ENCODE peak calls at places on chromosomes 7 and 10, in five cellular contexts. One of them, this sample, is unnamed.

GRCh38 chr10:125551247-125551646 is 131.7 kb downstream of the TEX36 start:
- DNase-seq in endothelial cell: no peak
- DNase-seq in astrocyte: no peak
- DNase-seq in CD4-positive, alpha-beta T cell: no peak
- DNase-seq in Calu3: no peak
- DNase-seq in this sample: no peak

GRCh38 chr10:79137826-79138225 is 69.1 kb downstream of the ZMIZ1 start:
- DNase-seq in astrocyte: peak; percentile 68
- DNase-seq in Calu3: no peak
- DNase-seq in endothelial cell: no peak
- DNase-seq in CD4-positive, alpha-beta T cell: peak; percentile 19
- DNase-seq in this sample: no peak

GRCh38 chr10:19929466-19930140 is 113.4 kb downstream of the PLXDC2 start:
- DNase-seq in CD4-positive, alpha-beta T cell: no peak
- DNase-seq in endothelial cell: no peak
- DNase-seq in Calu3: no peak
- DNase-seq in astrocyte: peak; percentile 86
- DNase-seq in this sample: peak; percentile 82

GRCh38 chr7:154789404-154789803 is 213.5 kb downstream of the PAXIP1 start:
- DNase-seq in astrocyte: no peak
- DNase-seq in endothelial cell: peak; percentile 55
- DNase-seq in Calu3: no peak
- DNase-seq in CD4-positive, alpha-beta T cell: no peak
- DNase-seq in this sample: no peak

GRCh38 chr10:80491251-80492102 is 37.4 kb downstream of the TSPAN14 start:
- DNase-seq in CD4-positive, alpha-beta T cell: no peak
- DNase-seq in Calu3: no peak
- DNase-seq in astrocyte: no peak
- DNase-seq in endothelial cell: no peak
- DNase-seq in this sample: no peak

GRCh38 chr7:100130608-100131453 is 4.1 kb downstream of the MBLAC1 start:
- DNase-seq in CD4-positive, alpha-beta T cell: peak; percentile 78
- DNase-seq in endothelial cell: peak; percentile 90
- DNase-seq in Calu3: peak; percentile 73
- DNase-seq in astrocyte: no peak
- DNase-seq in this sample: peak; percentile 93

GRCh38 chr10:24642921-24643678 is 80.6 kb downstream of the ARHGAP21 start:
- DNase-seq in astrocyte: peak; percentile 78
- DNase-seq in CD4-positive, alpha-beta T cell: no peak
- DNase-seq in Calu3: peak; percentile 52
- DNase-seq in endothelial cell: peak; percentile 9
- DNase-seq in this sample: peak; percentile 82

GRCh38 chr10:16853201-16853600 is 36.0 kb upstream of the RSU1 start:
- DNase-seq in Calu3: no peak
- DNase-seq in CD4-positive, alpha-beta T cell: no peak
- DNase-seq in astrocyte: peak; percentile 32
- DNase-seq in endothelial cell: no peak
- DNase-seq in this sample: no peak

GRCh38 chr7:108455833-108456677 is at the start of gene NRCAM:
- DNase-seq in endothelial cell: peak; percentile 55
- DNase-seq in astrocyte: peak; percentile 44
- DNase-seq in CD4-positive, alpha-beta T cell: no peak
- DNase-seq in Calu3: peak; percentile 64
- DNase-seq in this sample: no peak

GRCh38 chr7:13293264-13294002 is 606.0 kb downstream of the ARL4A start:
- DNase-seq in Calu3: no peak
- DNase-seq in astrocyte: peak; percentile 49
- DNase-seq in endothelial cell: no peak
- DNase-seq in CD4-positive, alpha-beta T cell: no peak
- DNase-seq in this sample: no peak

GRCh38 chr7:121503730-121504129 is 107.6 kb upstream of the FAM3C start:
- DNase-seq in Calu3: no peak
- DNase-seq in CD4-positive, alpha-beta T cell: no peak
- DNase-seq in astrocyte: no peak
- DNase-seq in endothelial cell: no peak
- DNase-seq in this sample: no peak

GRCh38 chr7:71761336-71761735 is 629.4 kb downstream of the GALNT17 start:
- DNase-seq in Calu3: no peak
- DNase-seq in astrocyte: no peak
- DNase-seq in endothelial cell: no peak
- DNase-seq in CD4-positive, alpha-beta T cell: no peak
- DNase-seq in this sample: no peak

GRCh38 chr10:11578802-11579255 is 32.6 kb downstream of the USP6NL start:
- DNase-seq in CD4-positive, alpha-beta T cell: no peak
- DNase-seq in astrocyte: no peak
- DNase-seq in Calu3: no peak
- DNase-seq in endothelial cell: no peak
- DNase-seq in this sample: no peak

GRCh38 chr7:124856299-124856888 is 73.2 kb downstream of the POT1 start:
- DNase-seq in Calu3: no peak
- DNase-seq in endothelial cell: no peak
- DNase-seq in astrocyte: peak; percentile 16
- DNase-seq in CD4-positive, alpha-beta T cell: no peak
- DNase-seq in this sample: peak; percentile 48

GRCh38 chr10:43238462-43238861 is 28.4 kb downstream of the RASGEF1A start:
- DNase-seq in CD4-positive, alpha-beta T cell: no peak
- DNase-seq in endothelial cell: no peak
- DNase-seq in Calu3: no peak
- DNase-seq in astrocyte: no peak
- DNase-seq in this sample: no peak

GRCh38 chr10:126500866-126501265 is 112.6 kb upstream of the ADAM12 start:
- DNase-seq in endothelial cell: no peak
- DNase-seq in Calu3: no peak
- DNase-seq in astrocyte: peak; percentile 88
- DNase-seq in CD4-positive, alpha-beta T cell: no peak
- DNase-seq in this sample: no peak

GRCh38 chr10:50740351-50740688 is 584 bp downstream of the ASAH2B start:
- DNase-seq in endothelial cell: no peak
- DNase-seq in CD4-positive, alpha-beta T cell: no peak
- DNase-seq in astrocyte: peak; percentile 76
- DNase-seq in Calu3: peak; percentile 3
- DNase-seq in this sample: peak; percentile 42

GRCh38 chr10:130637271-130637670 is 501.1 kb downstream of the GLRX3 start:
- DNase-seq in CD4-positive, alpha-beta T cell: no peak
- DNase-seq in astrocyte: no peak
- DNase-seq in endothelial cell: no peak
- DNase-seq in Calu3: no peak
- DNase-seq in this sample: no peak

GRCh38 chr7:26398436-26399308 is 107.0 kb downstream of the SNX10 start:
- DNase-seq in Calu3: peak; percentile 77
- DNase-seq in endothelial cell: peak; percentile 47
- DNase-seq in CD4-positive, alpha-beta T cell: no peak
- DNase-seq in astrocyte: peak; percentile 35
- DNase-seq in this sample: peak; percentile 13

This sample was measured in small intestine.